ENCODE peak calls at places on chromosomes 13 and 19, in four cellular contexts. One of them, this sample, is unnamed.

GRCh38 chr13:99320693-99321481 is 13.7 kb upstream of the GPR183 start:
- DNase-seq in HepG2: no peak
- DNase-seq in HCT116: peak; percentile 68
- DNase-seq in K562: peak; percentile 38
- DNase-seq in this sample: no peak

GRCh38 chr13:112774448-112774792 is 84.6 kb downstream of the ATP11A start:
- DNase-seq in HepG2: no peak
- DNase-seq in HCT116: no peak
- DNase-seq in K562: no peak
- DNase-seq in this sample: no peak

GRCh38 chr13:112464720-112465119 is 88.6 kb downstream of the SPACA7 start:
- DNase-seq in HepG2: no peak
- DNase-seq in HCT116: no peak
- DNase-seq in K562: no peak
- DNase-seq in this sample: peak; percentile 30

GRCh38 chr13:41179593-41180250 is 14.6 kb downstream of the KBTBD7 start:
- DNase-seq in HepG2: no peak
- DNase-seq in HCT116: no peak
- DNase-seq in K562: peak; percentile 17
- DNase-seq in this sample: no peak

GRCh38 chr19:32646556-32646955 is 28.4 kb downstream of the ANKRD27 start:
- DNase-seq in HepG2: no peak
- DNase-seq in HCT116: no peak
- DNase-seq in K562: no peak
- DNase-seq in this sample: no peak

GRCh38 chr13:110869805-110870706 is 44.8 kb downstream of the ANKRD10 start:
- DNase-seq in HepG2: peak; percentile 89
- DNase-seq in HCT116: peak; percentile 99
- DNase-seq in K562: peak; percentile 93
- DNase-seq in this sample: no peak

GRCh38 chr13:73096173-73097117 is 37.6 kb downstream of the KLF5 start:
- DNase-seq in HepG2: peak; percentile 21
- DNase-seq in HCT116: no peak
- DNase-seq in K562: no peak
- DNase-seq in this sample: no peak

GRCh38 chr13:113411216-113412023 is 41.9 kb downstream of the ADPRHL1 start:
- DNase-seq in HepG2: peak; percentile 32
- DNase-seq in HCT116: peak; percentile 84
- DNase-seq in K562: no peak
- DNase-seq in this sample: no peak

GRCh38 chr19:30540671-30541210 is 168.6 kb downstream of the ZNF536 start:
- DNase-seq in HepG2: no peak
- DNase-seq in HCT116: no peak
- DNase-seq in K562: no peak
- DNase-seq in this sample: no peak

GRCh38 chr19:4676955-4677731 is 7.0 kb upstream of the MYDGF start:
- DNase-seq in HepG2: peak; percentile 69
- DNase-seq in HCT116: peak; percentile 83
- DNase-seq in K562: peak; percentile 89
- DNase-seq in this sample: peak; percentile 91
- TF ChIP-seq FOSL1 in HepG2: no peak
- TF ChIP-seq FOSL1 in HCT116: no peak
- TF ChIP-seq FOSL1 in K562: no peak
- TF ChIP-seq FOSL1 in this sample: no peak

GRCh38 chr19:29524912-29525870 is 603 bp upstream of the VSTM2B start:
- DNase-seq in HepG2: no peak
- DNase-seq in HCT116: no peak
- DNase-seq in K562: no peak
- DNase-seq in this sample: peak; percentile 83

GRCh38 chr19:29523568-29523967 is 2.2 kb upstream of the VSTM2B start:
- DNase-seq in HepG2: no peak
- DNase-seq in HCT116: no peak
- DNase-seq in K562: no peak
- DNase-seq in this sample: no peak

GRCh38 chr19:29526730-29527499 is 1.1 kb downstream of the VSTM2B start:
- DNase-seq in HepG2: no peak
- DNase-seq in HCT116: no peak
- DNase-seq in K562: peak; percentile 22
- DNase-seq in this sample: no peak

GRCh38 chr19:29525901-29526729 is at the start of gene VSTM2B:
- DNase-seq in HepG2: no peak
- DNase-seq in HCT116: no peak
- DNase-seq in K562: no peak
- DNase-seq in this sample: no peak

GRCh38 chr19:29524201-29524911 is 1.4 kb upstream of the VSTM2B start:
- DNase-seq in HepG2: no peak
- DNase-seq in HCT116: no peak
- DNase-seq in K562: no peak
- DNase-seq in this sample: no peak
- TF ChIP-seq FOSL1 in HepG2: no peak
- TF ChIP-seq FOSL1 in HCT116: no peak
- TF ChIP-seq FOSL1 in K562: no peak
- TF ChIP-seq FOSL1 in this sample: no peak

GRCh38 chr13:78632956-78633355 is 26.0 kb downstream of the OBI1 start:
- DNase-seq in HepG2: no peak
- DNase-seq in HCT116: no peak
- DNase-seq in K562: no peak
- DNase-seq in this sample: no peak
- TF ChIP-seq FOSL1 in HepG2: no peak
- TF ChIP-seq FOSL1 in HCT116: no peak
- TF ChIP-seq FOSL1 in K562: no peak
- TF ChIP-seq FOSL1 in this sample: no peak

DNA sequence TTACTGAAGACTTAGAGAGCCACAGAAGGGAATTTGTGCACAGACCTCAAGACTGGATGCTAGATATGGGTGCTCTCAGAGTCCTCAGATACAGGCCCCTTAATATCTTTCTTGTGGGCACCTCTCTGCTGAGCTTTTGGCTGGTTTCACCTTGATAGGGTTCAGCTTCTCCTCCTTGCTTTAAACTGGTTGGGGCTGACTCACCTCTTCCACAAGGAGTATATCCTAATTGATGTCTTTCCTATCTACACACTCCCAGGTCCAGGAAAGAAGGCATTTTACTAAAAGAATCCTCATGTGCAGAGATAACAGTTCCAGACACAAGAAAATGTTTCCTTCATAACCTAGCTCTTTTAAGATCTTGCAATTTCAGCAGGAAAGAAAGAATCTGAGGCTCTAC is 284.4 kb downstream of the NDFIP2 start:
- DNase-seq in HepG2: no peak
- DNase-seq in HCT116: no peak
- DNase-seq in K562: no peak
- DNase-seq in this sample: no peak
- TF ChIP-seq FOSL1 in HepG2: no peak
- TF ChIP-seq FOSL1 in HCT116: no peak
- TF ChIP-seq FOSL1 in K562: no peak
- TF ChIP-seq FOSL1 in this sample: no peak

GRCh38 chr19:38724380-38724854 is 19.9 kb downstream of the CAPN12 start:
- DNase-seq in HepG2: no peak
- DNase-seq in HCT116: no peak
- DNase-seq in K562: no peak
- DNase-seq in this sample: no peak
- TF ChIP-seq FOSL1 in HepG2: no peak
- TF ChIP-seq FOSL1 in HCT116: no peak
- TF ChIP-seq FOSL1 in K562: no peak
- TF ChIP-seq FOSL1 in this sample: no peak

This sample was measured in H1.